ENCODE peak calls at places on chromosomes 12 and 14, in seven cellular contexts. Z is GM23248, Q is neural progenitor cell, F is MM.1S, X is SK-N-SH, G is HCT116, W is GM23338. T is an unnamed sample.

GRCh38 chr12:570237-570925 is 92.9 kb downstream of the NINJ2 start:
- DNase-seq in Z (peak), Q (peak), F (no peak), X (peak), G (peak), W (peak), T (peak)

GRCh38 chr12:12070674-12071661 is at the start of gene BCL2L14:
- DNase-seq in Z (peak), Q (no peak), F (peak), X (no peak), G (no peak), W (no peak), T (peak)

GRCh38 chr12:66297080-66297479 is 5.2 kb upstream of the HELB start:
- DNase-seq in Z (no peak), Q (no peak), F (no peak), X (no peak), G (no peak), W (no peak), T (no peak)

GRCh38 chr14:73136387-73137221 is at the start of gene PSEN1:
- DNase-seq in Z (peak), Q (peak), F (peak), X (peak), G (peak), W (peak), T (peak)

GRCh38 chr14:75143761-75144527 is 17.1 kb upstream of the NEK9 start:
- DNase-seq in Z (no peak), Q (no peak), F (no peak), X (no peak), G (no peak), W (no peak), T (no peak)

GRCh38 chr12:57609781-57610552 is 1.3 kb upstream of the ARHGEF25 start:
- DNase-seq in Z (no peak), Q (peak), F (no peak), X (peak), G (no peak), W (peak), T (no peak)

GRCh38 chr12:119168721-119169120 is 10.0 kb upstream of the HSPB8 start:
- DNase-seq in Z (no peak), Q (no peak), F (no peak), X (no peak), G (no peak), W (no peak), T (no peak)

GRCh38 chr12:14256555-14257169 is 108.8 kb upstream of the ATF7IP start:
- DNase-seq in Z (peak), Q (peak), F (peak), X (peak), G (peak), W (peak), T (peak)

GRCh38 chr12:100138048-100138907 is 4.4 kb downstream of the BLTP3B start:
- DNase-seq in Z (peak), Q (no peak), F (peak), X (no peak), G (no peak), W (no peak), T (peak)

GRCh38 chr12:71938728-71939385 is at the start of gene TPH2:
- DNase-seq in Z (peak), Q (peak), F (peak), X (peak), G (peak), W (peak), T (peak)

GRCh38 chr12:46402861-46403731 is 30.5 kb upstream of the SLC38A2 start:
- DNase-seq in Z (peak), Q (no peak), F (no peak), X (no peak), G (no peak), W (no peak), T (peak)

GRCh38 chr12:52679875-52680274 is 332 bp downstream of the KRT1 start:
- DNase-seq in Z (no peak), Q (no peak), F (no peak), X (no peak), G (no peak), W (no peak), T (no peak)

GRCh38 chr14:38947343-38947742 is 155.7 kb downstream of the SEC23A start:
- DNase-seq in Z (no peak), Q (no peak), F (no peak), X (no peak), G (no peak), W (no peak), T (no peak)

GRCh38 chr12:124774054-124774461 is 89.6 kb downstream of the SCARB1 start:
- DNase-seq in Z (peak), Q (no peak), F (peak), X (no peak), G (no peak), W (no peak), T (no peak)

GRCh38 chr12:109120095-109120494 is 3.7 kb downstream of the ACACB start:
- DNase-seq in Z (no peak), Q (no peak), F (no peak), X (no peak), G (no peak), W (no peak), T (no peak)

GRCh38 chr12:61923152-61923551 is 337.1 kb upstream of the USP15 start:
- DNase-seq in Z (no peak), Q (no peak), F (no peak), X (no peak), G (no peak), W (no peak), T (no peak)

GRCh38 chr14:51643137-51643536 is 8.6 kb upstream of the FRMD6 start:
- DNase-seq in Z (peak), Q (no peak), F (no peak), X (no peak), G (no peak), W (no peak), T (peak)

GRCh38 chr14:51639668-51640316 is 11.9 kb upstream of the FRMD6 start:
- DNase-seq in Z (no peak), Q (no peak), F (no peak), X (no peak), G (no peak), W (no peak), T (no peak)

GRCh38 chr14:51648296-51648695 is 3.4 kb upstream of the FRMD6 start:
- DNase-seq in Z (peak), Q (no peak), F (no peak), X (no peak), G (no peak), W (no peak), T (no peak)

DNA sequence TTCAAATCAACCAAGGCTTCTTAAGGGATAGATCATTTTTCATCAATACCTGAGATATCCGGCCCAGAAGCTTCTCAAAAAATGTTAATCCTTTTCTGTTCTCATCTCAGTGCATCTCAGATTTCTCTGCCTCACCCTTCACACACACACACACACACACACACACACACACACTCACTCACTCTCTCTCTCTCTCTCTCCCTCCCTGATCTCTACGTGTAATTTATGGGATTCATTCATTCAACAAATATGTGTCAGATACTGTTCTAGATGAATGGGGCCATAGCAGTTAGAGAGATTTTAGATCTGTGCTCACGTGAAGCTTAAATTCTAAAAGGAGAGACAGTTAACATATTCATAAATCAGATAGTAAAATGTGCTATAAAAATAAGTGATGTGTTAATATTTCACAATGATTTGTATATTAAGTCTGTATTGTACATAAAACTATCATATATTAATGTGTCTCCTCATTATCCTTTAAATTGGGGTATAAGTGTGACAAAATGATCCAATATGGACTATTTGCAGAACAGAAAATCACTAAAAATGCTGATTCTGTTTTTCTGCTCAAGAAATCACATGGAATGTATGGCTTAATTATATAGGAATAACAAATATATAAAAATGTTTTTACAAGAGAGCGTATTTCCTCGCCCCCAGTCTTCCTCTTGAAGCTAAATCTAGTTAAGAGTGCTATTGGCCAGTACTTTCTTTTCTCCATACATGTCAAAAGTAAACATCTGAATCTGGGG is 7.3 kb upstream of the FRMD6 start:
- DNase-seq in Z (peak), Q (no peak), F (no peak), X (no peak), G (no peak), W (no peak), T (peak)
- H3K4me2 ChIP-seq in Z (peak), Q (no peak), F (no peak), X (no peak), G (no peak), W (no peak), T (peak)

DNA sequence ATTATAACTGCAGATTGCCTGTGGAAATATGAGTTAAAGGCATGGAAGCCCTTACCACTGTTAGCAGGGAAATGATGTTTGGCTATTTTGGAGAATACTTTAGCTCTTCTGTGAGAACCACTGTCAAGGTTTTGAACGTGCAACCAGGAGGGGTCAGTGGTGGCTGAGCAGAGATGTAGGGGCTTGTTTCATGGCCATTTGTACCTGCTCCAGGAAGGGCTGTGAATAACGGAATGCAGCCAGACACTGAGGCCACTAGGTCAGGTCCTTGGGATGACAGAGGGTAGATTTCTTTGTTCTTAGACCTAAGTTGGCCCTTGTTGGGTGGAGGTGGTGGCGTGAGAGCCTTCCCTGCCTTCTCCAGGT is 8.3 kb downstream of the TRAF3 start:
- DNase-seq in Z (no peak), Q (no peak), F (no peak), X (no peak), G (no peak), W (peak), T (no peak)
- TF ChIP-seq EZH2phosphoT487 in Z (no peak), Q (no peak), F (no peak), X (no peak), G (no peak), W (no peak), T (no peak)

DNA sequence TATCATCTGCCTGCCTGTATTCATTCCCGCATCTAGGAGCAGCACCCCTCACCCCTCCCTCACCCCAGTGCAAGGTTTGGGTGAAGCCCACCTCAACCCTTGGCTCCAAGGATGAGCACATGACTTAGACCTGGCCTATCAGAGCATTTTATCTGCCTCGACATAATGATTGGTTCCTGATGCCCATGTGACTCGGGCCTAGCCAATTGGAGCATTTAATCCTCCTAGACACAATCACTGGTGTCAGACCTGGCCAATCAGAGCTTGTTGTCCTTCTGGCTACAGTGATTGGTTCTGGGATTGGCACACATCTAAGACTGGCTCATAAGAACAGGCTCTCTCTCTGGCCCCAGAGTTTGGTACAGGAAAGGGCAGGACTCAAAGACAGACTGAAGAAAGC is 73.0 kb upstream of the MYL2 start:
- DNase-seq in Z (no peak), Q (no peak), F (no peak), X (peak), G (no peak), W (peak), T (no peak)
- H3K4me2 ChIP-seq in Z (no peak), Q (no peak), F (no peak), X (no peak), G (no peak), W (no peak), T (no peak)

DNA sequence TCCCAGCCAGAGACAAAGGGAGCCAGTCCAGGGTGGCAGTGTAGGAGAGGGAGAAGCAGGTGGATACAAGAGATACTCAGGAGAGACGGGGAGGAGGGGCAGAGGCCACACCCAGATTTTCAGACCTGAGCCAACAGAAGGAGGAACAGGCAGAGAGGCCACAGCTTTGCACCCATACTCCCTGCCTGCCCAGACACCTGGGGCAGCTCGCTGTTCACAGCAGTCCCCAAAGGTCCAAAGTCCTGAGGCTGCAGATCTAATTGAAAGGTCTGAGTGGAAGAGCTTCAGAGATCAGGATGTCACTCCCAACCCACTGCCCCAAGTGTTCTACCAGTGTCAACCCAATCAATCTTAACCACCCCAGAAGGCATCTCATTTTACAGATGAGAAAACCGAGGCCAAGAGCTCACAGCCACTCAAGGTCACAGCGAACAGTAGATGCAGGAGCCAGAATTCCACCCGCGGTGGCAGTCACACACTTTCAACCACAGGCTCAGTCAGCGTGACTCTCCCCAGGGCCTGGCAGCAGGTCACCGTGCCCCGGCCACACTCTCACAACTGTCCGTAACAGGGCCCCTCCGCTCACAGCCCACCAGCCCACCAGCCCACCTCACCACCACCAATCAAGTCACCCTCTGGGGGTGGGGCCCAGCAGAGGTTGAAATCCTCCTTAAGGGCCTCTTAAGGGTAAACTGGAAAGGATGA is 33.4 kb downstream of the ACTN1 start:
- DNase-seq in Z (no peak), Q (no peak), F (no peak), X (no peak), G (no peak), W (no peak), T (no peak)
- TF ChIP-seq EZH2phosphoT487 in Z (no peak), Q (no peak), F (no peak), X (no peak), G (no peak), W (no peak), T (no peak)

GRCh38 chr14:63752449-63753169 is 24.7 kb upstream of the SGPP1 start:
- DNase-seq in Z (peak), Q (no peak), F (no peak), X (no peak), G (no peak), W (no peak), T (peak)

GRCh38 chr14:63745858-63746425 is 18.1 kb upstream of the SGPP1 start:
- DNase-seq in Z (no peak), Q (no peak), F (peak), X (no peak), G (no peak), W (no peak), T (no peak)

GRCh38 chr14:63745272-63745671 is 17.4 kb upstream of the SGPP1 start:
- DNase-seq in Z (no peak), Q (no peak), F (no peak), X (no peak), G (no peak), W (no peak), T (no peak)

DNA sequence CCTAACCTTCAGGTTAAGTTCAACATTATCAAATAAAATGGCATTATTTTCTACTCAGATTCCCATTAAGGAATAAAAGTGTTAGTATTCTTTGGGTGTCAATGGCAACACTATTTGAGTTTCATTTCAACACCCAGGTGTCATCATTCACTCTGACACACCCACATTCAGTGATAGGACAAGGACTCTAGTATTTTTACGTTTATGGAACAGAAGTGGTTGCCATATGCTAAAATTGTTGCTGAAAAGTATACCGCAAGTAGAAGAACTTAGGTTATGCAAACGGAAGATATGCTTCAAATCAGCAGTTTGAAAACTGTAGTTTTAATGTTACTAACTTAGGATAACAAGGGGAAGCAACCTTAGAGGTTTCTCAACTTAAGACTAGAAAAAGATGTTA is 20.0 kb upstream of the SGPP1 start:
- DNase-seq in Z (no peak), Q (no peak), F (no peak), X (no peak), G (no peak), W (no peak), T (no peak)
- H3K4me2 ChIP-seq in Z (no peak), Q (no peak), F (no peak), X (no peak), G (peak), W (no peak), T (no peak)

DNA sequence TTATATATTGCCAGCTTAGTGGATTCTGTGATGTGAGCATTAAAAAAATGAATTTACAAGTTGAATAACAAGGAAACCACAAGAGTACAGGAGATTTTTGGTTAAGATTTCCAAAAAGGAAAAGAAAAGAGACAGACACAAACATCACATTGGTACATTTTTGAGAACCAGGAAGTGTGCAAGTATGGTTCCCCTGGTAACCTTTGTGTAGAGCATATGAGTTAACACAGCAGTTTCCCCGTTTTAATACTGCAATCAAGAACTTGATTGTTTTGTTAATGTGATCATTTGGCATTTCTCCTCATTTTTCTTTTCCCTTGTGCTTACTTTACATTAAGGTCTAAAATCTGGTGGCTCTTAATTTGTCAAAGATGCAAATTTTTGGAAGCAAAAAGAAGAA is 490.4 kb upstream of the ATP2B1 start:
- DNase-seq in Z (no peak), Q (no peak), F (no peak), X (no peak), G (no peak), W (no peak), T (no peak)
- TF ChIP-seq EZH2phosphoT487 in Z (no peak), Q (no peak), F (no peak), X (no peak), G (no peak), W (no peak), T (no peak)

GRCh38 chr12:51242896-51243295 is 4.3 kb downstream of the DAZAP2 start:
- DNase-seq in Z (no peak), Q (no peak), F (no peak), X (no peak), G (no peak), W (no peak), T (no peak)

GRCh38 chr12:51244269-51244668 is 5.6 kb downstream of the DAZAP2 start:
- DNase-seq in Z (peak), Q (no peak), F (no peak), X (no peak), G (no peak), W (no peak), T (no peak)

GRCh38 chr12:51247523-51248206 is 9.0 kb downstream of the DAZAP2 start:
- DNase-seq in Z (no peak), Q (no peak), F (no peak), X (no peak), G (no peak), W (peak), T (no peak)

GRCh38 chr12:51245476-51246253 is 7.0 kb downstream of the DAZAP2 start:
- DNase-seq in Z (no peak), Q (no peak), F (no peak), X (no peak), G (no peak), W (no peak), T (no peak)

GRCh38 chr12:51246254-51246853 is 7.7 kb downstream of the DAZAP2 start:
- DNase-seq in Z (peak), Q (no peak), F (no peak), X (peak), G (no peak), W (no peak), T (no peak)
- H3K4me2 ChIP-seq in Z (no peak), Q (no peak), F (no peak), X (no peak), G (no peak), W (no peak), T (no peak)

DNA sequence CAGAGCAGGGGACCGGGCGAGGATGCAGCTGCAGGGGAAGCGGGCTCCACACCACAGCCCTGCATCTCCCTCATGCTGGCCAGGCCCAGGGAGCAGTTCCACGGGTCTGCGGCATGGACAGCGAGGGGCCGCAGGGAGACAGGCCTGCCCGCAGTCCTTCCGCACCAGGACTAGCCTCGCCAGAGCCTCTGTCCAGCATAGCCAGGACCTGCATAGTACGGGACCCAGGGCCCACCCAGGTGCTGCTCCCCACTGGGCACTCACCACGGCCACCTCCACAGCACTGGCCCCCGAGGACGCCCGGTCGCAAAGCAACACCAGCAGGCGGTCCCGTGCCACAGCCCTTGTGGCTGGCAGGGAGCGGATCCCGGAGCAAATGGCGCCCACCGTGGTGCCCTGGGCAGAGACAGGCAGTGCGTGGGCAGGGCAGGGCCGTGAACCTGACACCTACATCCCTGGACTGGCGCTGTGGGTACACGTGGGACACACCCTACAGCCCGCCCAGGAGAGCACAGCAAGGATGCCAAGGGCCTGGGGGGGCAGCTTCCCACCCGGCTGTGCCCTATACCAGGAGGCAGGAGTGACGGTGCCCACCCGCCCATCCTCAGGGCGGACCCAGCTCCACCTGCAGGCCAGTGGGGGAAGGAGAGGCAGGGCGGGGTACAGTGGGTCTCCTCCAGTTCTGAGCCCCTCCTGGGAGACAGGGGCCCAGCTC is 23.8 kb downstream of the JAG2 start:
- DNase-seq in Z (no peak), Q (no peak), F (no peak), X (peak), G (no peak), W (no peak), T (no peak)
- TF ChIP-seq EZH2phosphoT487 in Z (no peak), Q (no peak), F (no peak), X (no peak), G (no peak), W (no peak), T (no peak)

T was measured in PC-3.